ENCODE peak calls at places on chromosomes 1 and 21, in eight cellular contexts. U is IMR-90; L is GM20000; B is heart left ventricle; N is right atrium auricular region; E is naive thymus-derived CD8-positive, alpha-beta T cell; X is AG09309; A is stimulated activated CD4-positive, alpha-beta T cell treated with anti-CD3 and anti-CD28 coated beads, Interleukin-15, amount 100 ng/mL, for 1 hour. M is an unnamed sample.

GRCh38 chr21:42532466-42533181 is 19.0 kb downstream of the SLC37A1 start:
- DNase-seq in U (peak; percentile 12), E (no peak), A (no peak), L (peak; percentile 64), B (peak; percentile 84), X (no peak), N (peak; percentile 81), M (no peak)

GRCh38 chr1:117671781-117672501 is 66.1 kb downstream of the TENT5C start:
- DNase-seq in L (no peak), U (no peak), A (no peak), B (peak; percentile 83), N (peak; percentile 75), X (no peak), E (no peak), M (no peak)

GRCh38 chr21:45352621-45353125 is 52.3 kb upstream of the COL18A1 start:
- DNase-seq in N (no peak), E (no peak), A (no peak), B (no peak), L (no peak), U (no peak), X (no peak), M (no peak)

GRCh38 chr1:203462878-203463277 is 12.7 kb upstream of the PRELP start:
- DNase-seq in N (peak; percentile 87), B (no peak), X (peak; percentile 82), L (no peak), U (peak; percentile 79), A (no peak), E (no peak), M (no peak)

GRCh38 chr1:8551057-8551456 is 233.1 kb downstream of the SLC45A1 start:
- DNase-seq in X (no peak), U (no peak), B (no peak), E (no peak), N (no peak), A (no peak), L (no peak), M (no peak)

GRCh38 chr1:61389194-61389925 is 307.0 kb downstream of the NFIA start:
- DNase-seq in U (no peak), X (no peak), L (no peak), N (no peak), A (no peak), B (no peak), E (no peak), M (no peak)

GRCh38 chr1:11804666-11805453 is 904 bp downstream of the MTHFR start:
- DNase-seq in L (peak; percentile 49), E (no peak), N (no peak), A (no peak), B (peak; percentile 78), X (no peak), U (peak; percentile 56), M (peak; percentile 11)

GRCh38 chr1:58618303-58618702 is 41.3 kb upstream of the TACSTD2 start:
- DNase-seq in X (peak; percentile 90), L (no peak), E (no peak), N (peak; percentile 78), B (peak; percentile 28), A (no peak), U (peak; percentile 99), M (no peak)

GRCh38 chr1:244065960-244066388 is 14.9 kb downstream of the ZBTB18 start:
- DNase-seq in X (peak; percentile 78), B (no peak), U (peak; percentile 84), E (no peak), A (no peak), L (no peak), N (no peak), M (no peak)

GRCh38 chr1:16262067-16262466 is 25.1 kb upstream of the CPLANE2 start:
- DNase-seq in X (no peak), L (no peak), A (no peak), N (no peak), B (no peak), U (no peak), E (no peak), M (no peak)

GRCh38 chr1:145996433-145997155 is at the start of gene TXNIP:
- DNase-seq in L (peak; percentile 93), X (peak; percentile 87), E (peak; percentile 88), N (peak; percentile 100), A (peak; percentile 81), B (peak; percentile 100), U (peak; percentile 96), M (peak; percentile 88)

GRCh38 chr1:63901094-63901493 is 127.3 kb downstream of the ROR1 start:
- DNase-seq in N (no peak), X (no peak), L (no peak), U (no peak), E (no peak), A (no peak), B (no peak), M (no peak)

GRCh38 chr1:205049479-205049878 is 6.5 kb downstream of the CNTN2 start:
- DNase-seq in B (no peak), E (no peak), L (no peak), N (no peak), A (no peak), U (no peak), X (no peak), M (no peak)

GRCh38 chr1:160257411-160258015 is 4.8 kb downstream of the DCAF8 start:
- DNase-seq in N (no peak), B (no peak), A (no peak), E (no peak), L (no peak), X (no peak), U (no peak), M (no peak)

GRCh38 chr1:82517586-82517985 is 716.9 kb downstream of the ADGRL2 start:
- DNase-seq in N (peak; percentile 75), X (no peak), U (no peak), L (no peak), A (no peak), B (peak; percentile 51), E (no peak), M (no peak)

GRCh38 chr1:119940697-119941096 is 44.4 kb upstream of the ADAM30 start:
- DNase-seq in E (no peak), A (no peak), X (no peak), B (no peak), N (no peak), L (no peak), U (no peak), M (no peak)

GRCh38 chr1:60054374-60054773 is 19.2 kb downstream of the C1orf87 start:
- DNase-seq in B (no peak), L (no peak), E (no peak), N (no peak), U (no peak), A (no peak), X (no peak), M (no peak)

M was measured in effector CD8-positive, alpha-beta T cell.